ENCODE peak calls at places on chromosome 1, in five cellular contexts. X, N, Y, B and S are unnamed samples.

GRCh38 chr1:103461171-103462105 is 64.1 kb upstream of the RNPC3 start:
- DNase-seq in X (peak), N (no peak), Y (peak), B (no peak), S (no peak)

GRCh38 chr1:234154320-234155251 is 218.7 kb upstream of the COA6 start:
- DNase-seq in X (peak), N (no peak), Y (peak), B (no peak), S (no peak)

GRCh38 chr1:8560611-8561544 is 243.0 kb downstream of the SLC45A1 start:
- DNase-seq in X (peak), N (no peak), Y (peak), B (no peak), S (no peak)

GRCh38 chr1:43973981-43974442 is 748 bp upstream of the ATP6V0B start:
- DNase-seq in X (no peak), N (no peak), Y (no peak), B (no peak), S (no peak)

GRCh38 chr1:54051936-54052469 is 1.0 kb downstream of the TMEM59 start:
- DNase-seq in X (peak), N (no peak), Y (peak), B (no peak), S (no peak)

GRCh38 chr1:234896477-234897364 is 231.9 kb downstream of the TOMM20 start:
- DNase-seq in X (no peak), N (no peak), Y (no peak), B (no peak), S (peak)

GRCh38 chr1:169890761-169891538 is 2.7 kb downstream of the SCYL3 start:
- DNase-seq in X (no peak), N (peak), Y (no peak), B (no peak), S (no peak)

GRCh38 chr1:43188106-43188505 is 16.0 kb downstream of the CFAP57 start:
- DNase-seq in X (no peak), N (no peak), Y (no peak), B (no peak), S (no peak)

GRCh38 chr1:7847599-7847998 is 5.3 kb downstream of the UTS2 start:
- DNase-seq in X (peak), N (no peak), Y (no peak), B (no peak), S (no peak)

GRCh38 chr1:151540982-151541377 is 871 bp downstream of the TUFT1 start:
- DNase-seq in X (no peak), N (peak), Y (peak), B (no peak), S (no peak)

GRCh38 chr1:212138441-212138840 is 102.9 kb downstream of the DTL start:
- DNase-seq in X (no peak), N (no peak), Y (no peak), B (no peak), S (no peak)

GRCh38 chr1:248611883-248612282 is 14.4 kb upstream of the OR2T10 start:
- DNase-seq in X (no peak), N (no peak), Y (no peak), B (no peak), S (no peak)

GRCh38 chr1:181680871-181681270 is 197.6 kb downstream of the CACNA1E start:
- DNase-seq in X (no peak), N (no peak), Y (no peak), B (no peak), S (no peak)

GRCh38 chr1:248703674-248704073 is 1.1 kb upstream of the OR14I1 start:
- DNase-seq in X (no peak), N (no peak), Y (no peak), B (no peak), S (no peak)

GRCh38 chr1:234609528-234610042 is 393 bp downstream of the IRF2BP2 start:
- DNase-seq in X (no peak), N (no peak), Y (peak), B (no peak), S (no peak)

GRCh38 chr1:117643601-117644000 is 37.8 kb downstream of the TENT5C start:
- DNase-seq in X (no peak), N (no peak), Y (no peak), B (no peak), S (no peak)

GRCh38 chr1:235566092-235566491 is 61.8 kb upstream of the B3GALNT2 start:
- DNase-seq in X (no peak), N (no peak), Y (no peak), B (no peak), S (no peak)

GRCh38 chr1:98103617-98104284 is 182.9 kb upstream of the DPYD start:
- DNase-seq in X (peak), N (no peak), Y (no peak), B (no peak), S (no peak)

GRCh38 chr1:41677586-41677985 is 193.1 kb upstream of the EDN2 start:
- DNase-seq in X (no peak), N (no peak), Y (no peak), B (no peak), S (no peak)

GRCh38 chr1:155175927-155176371 is 2.3 kb downstream of the TRIM46 start:
- DNase-seq in X (no peak), N (no peak), Y (peak), B (no peak), S (peak)

GRCh38 chr1:1347663-1348419 is 1.4 kb downstream of the DVL1 start:
- DNase-seq in X (no peak), N (no peak), Y (no peak), B (no peak), S (no peak)